ENCODE peak calls at places on chromosomes 11 and 22, in six cellular contexts. R is thyroid gland, A is fibroblast of lung, Q is transverse colon, Y is keratinocyte, P is upper lobe of right lung. S is an unnamed sample.

GRCh38 chr11:13260963-13261599 is 16.5 kb upstream of the BMAL1 start:
- DNase-seq in Q (no peak), P (no peak), A (peak; percentile 46), Y (no peak), R (peak; percentile 6), S (no peak)

GRCh38 chr11:124839051-124839971 is 25.9 kb upstream of the ROBO3 start:
- DNase-seq in A (no peak), R (peak; percentile 37), Q (no peak), P (no peak), Y (no peak), S (no peak)

GRCh38 chr11:75428301-75428724 is 4.7 kb downstream of the KLHL35 start:
- DNase-seq in A (peak; percentile 83), R (peak; percentile 94), P (peak; percentile 95), Q (peak; percentile 84), Y (no peak), S (no peak)

GRCh38 chr22:48315415-48316244 is 1512.0 kb downstream of the BRD1 start:
- DNase-seq in P (peak; percentile 61), A (no peak), Y (no peak), Q (no peak), R (no peak), S (no peak)

GRCh38 chr22:39041908-39042307 is 1.2 kb downstream of the APOBEC3F start:
- DNase-seq in Y (no peak), R (no peak), Q (no peak), A (no peak), P (no peak), S (no peak)

GRCh38 chr11:2256293-2256913 is 14.0 kb downstream of the ASCL2 start:
- DNase-seq in R (no peak), A (no peak), Y (peak; percentile 30), Q (no peak), P (peak; percentile 52), S (no peak)

GRCh38 chr11:124465368-124465767 is 19.9 kb upstream of the OR8B8 start:
- DNase-seq in P (no peak), Y (no peak), R (no peak), A (no peak), Q (no peak), S (no peak)

GRCh38 chr22:41094036-41094435 is 1.6 kb downstream of the EP300 start:
- DNase-seq in Q (peak; percentile 39), P (no peak), A (peak; percentile 46), Y (no peak), R (no peak), S (peak; percentile 35)

GRCh38 chr11:92376146-92376599 is 151.6 kb downstream of the FAT3 start:
- DNase-seq in Q (no peak), A (peak; percentile 94), Y (no peak), R (no peak), P (no peak), S (no peak)

DNA sequence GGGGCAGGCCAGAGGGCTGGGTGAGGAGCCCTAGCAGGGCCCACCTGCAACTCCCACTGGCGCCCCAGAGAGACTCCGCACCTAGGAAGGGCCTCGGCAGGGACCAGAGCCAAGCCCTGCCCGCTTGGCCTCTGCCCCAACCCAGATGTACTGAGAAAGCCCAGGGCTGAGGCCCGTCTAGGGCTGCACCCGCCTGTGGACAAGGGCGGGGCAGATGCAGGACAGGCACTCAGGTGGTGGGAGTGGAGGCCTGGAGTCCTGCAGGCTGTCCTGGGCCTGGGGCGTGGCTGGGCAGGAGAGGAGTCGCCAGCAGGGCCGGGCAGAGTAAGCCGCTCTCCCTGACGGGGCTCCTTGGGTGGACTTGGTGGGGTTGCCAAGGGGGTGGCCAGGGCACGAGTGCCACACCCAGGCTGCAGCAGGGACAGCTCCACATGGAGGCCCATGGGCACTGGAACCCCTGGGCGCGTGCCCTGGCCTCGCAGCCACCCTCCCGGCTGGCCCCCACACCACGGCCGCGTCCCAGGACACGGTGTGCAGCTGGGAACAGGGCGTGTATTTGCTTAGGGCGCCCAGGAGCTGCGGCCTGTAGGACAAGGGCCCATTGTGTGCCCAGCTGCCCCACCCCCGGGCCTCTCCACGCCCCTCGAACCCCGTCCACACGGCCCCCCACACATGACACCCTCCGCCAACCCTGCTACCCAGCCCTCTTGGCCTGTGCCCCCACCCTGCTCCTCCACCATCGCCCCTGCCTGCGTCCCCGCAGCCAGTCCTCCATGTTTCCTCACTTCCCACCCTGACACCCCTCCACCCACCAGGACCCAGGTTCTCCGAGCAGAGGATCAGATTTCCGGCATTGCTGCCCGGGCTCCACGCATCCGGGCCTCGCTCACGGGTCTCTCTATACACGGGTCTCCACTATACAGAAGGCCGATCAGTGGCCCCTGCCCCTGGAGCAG is 11.3 kb upstream of the PIM3 start:
- DNase-seq in R (peak; percentile 98), Q (peak; percentile 93), Y (no peak), P (peak; percentile 96), A (no peak), S (no peak)
- H3K4me1 ChIP-seq in R (peaks cover 63% of the 10 kb centered on the region), Q (peaks cover 60% of the 10 kb centered on the region), Y (peaks cover 40% of the 10 kb centered on the region), P (peaks cover 41% of the 10 kb centered on the region), A (peaks cover 14% of the 10 kb centered on the region), S (no peaks in the 10 kb centered on the region)

GRCh38 chr22:46746620-46747019 is 8.6 kb upstream of the CERK start:
- DNase-seq in A (no peak), P (no peak), R (no peak), Q (no peak), Y (no peak), S (no peak)
- TF ChIP-seq CTCF in A (no peak), P (no peak), R (no peak), Q (no peak), Y (no peak), S (no peak)

GRCh38 chr11:114232400-114233070 is 63.7 kb upstream of the NNMT start:
- DNase-seq in Y (no peak), R (peak; percentile 24), Q (peak; percentile 68), P (no peak), A (no peak), S (no peak)
- H3K4me1 ChIP-seq in Y (no peaks in the 10 kb centered on the region), R (peaks cover 32% of the 10 kb centered on the region), Q (peaks cover 10% of the 10 kb centered on the region), P (peaks cover 16% of the 10 kb centered on the region), A (no peaks in the 10 kb centered on the region), S (no peaks in the 10 kb centered on the region)

GRCh38 chr11:130786987-130787688 is 129.1 kb downstream of the SNX19 start:
- DNase-seq in P (no peak), A (peak; percentile 57), R (peak; percentile 87), Q (no peak), Y (no peak), S (no peak)
- TF ChIP-seq CTCF in P (no peak), A (no peak), R (no peak), Q (no peak), Y (no peak), S (no peak)

DNA sequence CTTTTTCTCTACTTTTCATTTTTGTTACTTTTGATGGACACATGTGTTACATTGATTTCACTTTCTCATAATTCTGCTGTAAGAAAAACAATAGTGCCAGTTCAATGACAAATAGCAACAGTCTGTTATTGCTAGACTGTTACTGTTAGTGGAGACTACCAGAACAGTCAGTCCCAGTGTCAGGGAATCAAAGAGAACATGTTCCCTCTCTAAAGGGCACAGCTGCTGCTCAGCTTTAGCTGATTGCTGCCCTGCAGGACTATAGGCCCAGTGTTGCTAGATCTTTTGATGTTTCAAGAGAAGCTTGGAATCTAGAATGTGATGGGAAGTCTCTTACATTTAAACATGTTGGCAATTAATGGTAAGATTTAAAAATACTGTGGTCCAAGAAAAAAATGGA is 3.4 kb downstream of the BIRC3 start:
- DNase-seq in R (no peak), Y (no peak), Q (no peak), A (no peak), P (no peak), S (no peak)
- H3K4me1 ChIP-seq in R (no peaks in the 10 kb centered on the region), Y (peaks cover 44% of the 10 kb centered on the region), Q (peaks cover 20% of the 10 kb centered on the region), A (peaks cover 7% of the 10 kb centered on the region), P (peaks cover 28% of the 10 kb centered on the region), S (peaks cover 70% of the 10 kb centered on the region)

DNA sequence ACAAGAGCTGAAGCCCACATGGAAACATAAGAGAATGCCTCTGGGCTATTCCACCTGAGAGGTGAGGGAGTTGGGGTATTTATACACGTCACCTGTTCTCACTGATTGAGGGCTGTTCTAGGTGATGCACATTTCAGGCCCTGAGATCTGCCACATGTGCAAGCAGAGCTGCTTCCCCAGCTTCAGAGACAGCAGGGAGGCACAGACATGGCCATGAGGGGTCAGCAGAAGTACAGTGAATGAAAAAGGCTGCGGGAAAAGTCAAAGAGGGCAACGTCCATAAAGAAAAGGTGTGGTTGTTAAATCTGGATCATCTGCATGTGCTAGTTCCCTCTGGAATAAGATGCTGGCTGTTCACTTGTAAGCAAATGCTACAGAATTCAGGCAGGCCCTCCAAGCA is 75.4 kb downstream of the GAB4 start:
- DNase-seq in R (no peak), Y (no peak), P (no peak), Q (no peak), A (no peak), S (no peak)
- TF ChIP-seq CTCF in R (no peak), Y (no peak), P (no peak), Q (no peak), A (no peak), S (peak; percentile 26)

GRCh38 chr11:47259178-47259977 is 1.6 kb downstream of the NR1H3 start:
- DNase-seq in P (no peak), Q (peak; percentile 83), Y (no peak), R (no peak), A (no peak), S (peak; percentile 48)
- H3K4me1 ChIP-seq in P (peaks cover 41% of the 10 kb centered on the region), Q (peaks cover 38% of the 10 kb centered on the region), Y (peaks cover 14% of the 10 kb centered on the region), R (peaks cover 14% of the 10 kb centered on the region), A (peaks cover 28% of the 10 kb centered on the region), S (no peaks in the 10 kb centered on the region)

DNA sequence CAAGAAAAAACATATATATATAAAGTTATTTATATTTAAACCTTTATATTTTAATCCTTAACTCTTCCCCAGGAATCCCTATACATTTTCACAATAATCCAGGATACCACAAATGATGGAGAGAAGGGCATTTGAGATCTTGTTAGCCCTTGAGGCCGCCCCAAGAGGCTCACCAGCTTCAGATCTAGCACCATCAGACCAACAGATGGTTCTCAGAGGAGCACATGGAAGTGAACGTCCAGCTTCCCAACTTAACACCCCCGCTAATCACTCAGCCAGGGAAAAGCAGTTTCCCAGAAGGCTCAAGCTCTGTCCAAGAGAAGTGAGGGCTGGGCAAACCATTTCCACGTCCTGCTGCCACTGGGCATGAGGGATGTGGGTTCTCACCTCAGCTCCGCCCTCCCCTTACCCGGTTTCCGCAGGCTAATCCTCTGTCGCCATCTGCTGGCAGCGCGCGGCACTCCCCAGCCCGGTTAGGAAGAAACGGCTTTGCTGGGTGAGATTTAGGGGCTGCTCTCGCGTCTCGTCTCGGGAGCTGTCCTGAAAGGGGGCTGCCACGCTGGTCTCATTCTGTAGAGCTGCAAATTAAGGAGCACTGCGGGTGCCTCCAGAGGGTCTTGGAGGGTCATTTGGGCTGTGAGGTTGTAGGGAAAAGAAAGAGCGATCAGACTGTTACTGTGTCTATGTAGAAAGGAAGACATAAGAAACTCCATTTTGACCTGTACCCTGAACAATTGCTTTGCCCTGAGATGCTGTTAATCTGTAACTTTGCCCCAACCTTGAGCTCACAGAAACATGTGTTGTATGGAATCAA is 6.8 kb upstream of the FAM111A start:
- DNase-seq in Q (peak; percentile 85), A (peak; percentile 63), Y (no peak), R (peak; percentile 81), P (peak; percentile 90), S (peak; percentile 86)
- TF ChIP-seq CTCF in Q (peak; percentile 98), A (peak; percentile 99), Y (peak; percentile 99), R (peak; percentile 100), P (peak; percentile 98), S (peak; percentile 99)

S was measured in DND-41.